ENCODE peak calls at places on chromosomes 11 and 22, in five cellular contexts. H, N, X, Q and J are unnamed samples.

GRCh38 chr11:111696556-111696955 is 69.6 kb downstream of the PPP2R1B start:
- DNase-seq in H (no peak), N (no peak), X (no peak), Q (no peak), J (no peak)

GRCh38 chr22:32528984-32529982 is 54.7 kb downstream of the FBXO7 start:
- DNase-seq in H (peak), N (peak), X (peak), Q (peak), J (peak)

GRCh38 chr11:66479741-66480115 is 506 bp upstream of the DPP3 start:
- DNase-seq in H (no peak), N (no peak), X (no peak), Q (no peak), J (no peak)

GRCh38 chr11:65918211-65919150 is at the start of gene C11orf68:
- DNase-seq in H (no peak), N (no peak), X (no peak), Q (no peak), J (no peak)

GRCh38 chr11:2586793-2587131 is 113.0 kb downstream of the KCNQ1OT1 start:
- DNase-seq in H (no peak), N (peak), X (no peak), Q (no peak), J (no peak)

GRCh38 chr11:35036642-35037041 is 102.3 kb upstream of the CD44 start:
- DNase-seq in H (no peak), N (no peak), X (no peak), Q (no peak), J (no peak)

GRCh38 chr11:112219476-112220232 is 6.6 kb upstream of the PTS start:
- DNase-seq in H (no peak), N (peak), X (peak), Q (peak), J (no peak)

GRCh38 chr11:78744202-78744601 is 169.5 kb upstream of the NARS2 start:
- DNase-seq in H (no peak), N (no peak), X (no peak), Q (no peak), J (no peak)

GRCh38 chr11:117554601-117555333 is 227.1 kb downstream of the CEP164 start:
- DNase-seq in H (no peak), N (no peak), X (no peak), Q (no peak), J (no peak)

GRCh38 chr22:37254206-37254866 is 10.3 kb upstream of the RAC2 start:
- DNase-seq in H (no peak), N (no peak), X (no peak), Q (no peak), J (no peak)

GRCh38 chr11:19573666-19574065 is 139.0 kb upstream of the NAV2 start:
- DNase-seq in H (no peak), N (no peak), X (no peak), Q (no peak), J (no peak)

GRCh38 chr11:22703040-22703439 is 36.6 kb downstream of the GAS2 start:
- DNase-seq in H (no peak), N (no peak), X (no peak), Q (no peak), J (no peak)

GRCh38 chr11:44016129-44016528 is 31.7 kb upstream of the ACCSL start:
- DNase-seq in H (peak), N (peak), X (no peak), Q (peak), J (no peak)

DNA sequence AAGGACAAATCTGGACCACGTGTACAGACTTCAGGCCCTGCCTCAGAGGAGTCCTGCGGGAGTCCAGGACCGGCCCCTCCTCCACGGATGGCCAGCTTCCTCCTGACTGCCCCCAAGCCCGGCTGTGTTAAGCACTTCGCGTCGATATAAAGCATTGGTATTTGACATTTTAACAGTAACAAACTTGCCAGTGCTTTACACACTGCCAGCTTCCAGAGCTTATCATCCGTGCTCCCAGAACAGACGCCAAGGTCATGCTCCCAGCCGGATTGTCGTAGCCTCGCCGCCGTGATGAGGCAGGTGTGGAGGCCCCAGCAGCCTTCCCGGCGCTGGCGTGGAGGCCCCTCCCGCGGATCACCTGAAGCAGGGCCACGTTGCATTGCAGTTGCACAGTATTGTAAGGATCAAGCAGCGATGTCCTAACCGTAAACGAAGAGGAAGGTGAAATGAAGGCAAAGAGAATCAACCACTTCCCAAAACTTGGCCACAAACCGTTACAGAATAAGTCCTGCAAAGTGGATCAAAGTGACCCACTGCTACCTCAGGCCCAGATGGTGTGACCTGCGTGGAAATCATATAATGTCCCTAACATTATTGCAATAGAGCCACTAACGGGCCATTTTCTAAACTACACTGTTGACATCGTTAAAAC is 51.7 kb downstream of the CERK start:
- DNase-seq in H (no peak), N (no peak), X (peak), Q (no peak), J (no peak)
- H3K27ac ChIP-seq in H (no peak), N (peak), X (peak), Q (peak), J (no peak)

GRCh38 chr11:93569496-93569895 is 26.3 kb upstream of the SMCO4 start:
- DNase-seq in H (no peak), N (no peak), X (no peak), Q (no peak), J (no peak)

GRCh38 chr11:93568726-93569125 is 25.5 kb upstream of the SMCO4 start:
- DNase-seq in H (no peak), N (no peak), X (no peak), Q (no peak), J (no peak)

GRCh38 chr11:93570759-93571413 is 27.7 kb upstream of the SMCO4 start:
- DNase-seq in H (peak), N (peak), X (no peak), Q (peak), J (no peak)

GRCh38 chr11:93564895-93565294 is 21.7 kb upstream of the SMCO4 start:
- DNase-seq in H (no peak), N (no peak), X (no peak), Q (no peak), J (no peak)

GRCh38 chr11:93567406-93567819 is 24.2 kb upstream of the SMCO4 start:
- DNase-seq in H (peak), N (peak), X (no peak), Q (peak), J (peak)
- H3K27ac ChIP-seq in H (peak), N (no peak), X (no peak), Q (peak), J (no peak)

DNA sequence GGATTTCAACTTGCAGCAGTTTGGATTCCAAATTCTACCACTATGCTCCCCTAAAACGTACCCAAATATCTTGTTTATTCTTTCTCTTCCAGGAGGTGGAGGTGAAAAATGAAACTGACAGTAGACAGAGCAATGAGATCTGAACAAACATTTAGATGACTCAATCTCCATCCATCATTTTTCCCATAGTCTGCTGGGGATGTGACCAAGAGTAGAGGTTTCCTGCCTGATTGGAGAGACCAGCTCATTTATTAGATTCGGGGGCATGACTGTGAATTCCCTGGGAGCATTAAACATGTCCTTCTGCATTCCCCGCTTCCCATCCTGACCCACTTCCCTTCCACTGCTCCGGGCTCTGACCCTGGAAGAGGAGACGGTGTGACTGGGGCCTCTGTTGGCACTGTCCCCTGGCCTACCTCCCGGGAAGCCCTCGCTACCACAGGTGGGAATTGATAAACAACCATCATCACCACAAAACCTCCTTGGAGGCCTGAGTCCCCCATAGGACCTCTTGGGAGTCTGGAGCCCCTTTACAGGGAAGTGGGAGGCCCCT is 20.3 kb downstream of the DKK3 start:
- DNase-seq in H (no peak), N (no peak), X (no peak), Q (no peak), J (no peak)
- H3K27ac ChIP-seq in H (no peak), N (no peak), X (no peak), Q (no peak), J (no peak)

GRCh38 chr11:27468643-27469332 is 3.8 kb downstream of the LGR4 start:
- DNase-seq in H (no peak), N (no peak), X (no peak), Q (no peak), J (no peak)

GRCh38 chr11:27467181-27467913 is 5.2 kb downstream of the LGR4 start:
- DNase-seq in H (no peak), N (no peak), X (no peak), Q (no peak), J (no peak)

GRCh38 chr11:27466363-27466762 is 6.2 kb downstream of the LGR4 start:
- DNase-seq in H (no peak), N (no peak), X (no peak), Q (no peak), J (no peak)

GRCh38 chr11:27469333-27469680 is 3.3 kb downstream of the LGR4 start:
- DNase-seq in H (no peak), N (no peak), X (no peak), Q (no peak), J (no peak)

GRCh38 chr11:27468209-27468608 is 4.4 kb downstream of the LGR4 start:
- DNase-seq in H (no peak), N (no peak), X (no peak), Q (no peak), J (no peak)
- H3K27ac ChIP-seq in H (no peak), N (no peak), X (no peak), Q (no peak), J (no peak)

GRCh38 chr22:19175026-19175601 is 3.4 kb downstream of the SLC25A1 start:
- DNase-seq in H (no peak), N (no peak), X (no peak), Q (no peak), J (no peak)

GRCh38 chr22:19175602-19176174 is 2.8 kb downstream of the SLC25A1 start:
- DNase-seq in H (no peak), N (no peak), X (no peak), Q (no peak), J (no peak)

GRCh38 chr22:19176175-19176630 is 2.3 kb downstream of the SLC25A1 start:
- DNase-seq in H (no peak), N (no peak), X (no peak), Q (no peak), J (no peak)

GRCh38 chr22:19173047-19174035 is 5.2 kb downstream of the SLC25A1 start:
- DNase-seq in H (no peak), N (no peak), X (no peak), Q (no peak), J (no peak)

DNA sequence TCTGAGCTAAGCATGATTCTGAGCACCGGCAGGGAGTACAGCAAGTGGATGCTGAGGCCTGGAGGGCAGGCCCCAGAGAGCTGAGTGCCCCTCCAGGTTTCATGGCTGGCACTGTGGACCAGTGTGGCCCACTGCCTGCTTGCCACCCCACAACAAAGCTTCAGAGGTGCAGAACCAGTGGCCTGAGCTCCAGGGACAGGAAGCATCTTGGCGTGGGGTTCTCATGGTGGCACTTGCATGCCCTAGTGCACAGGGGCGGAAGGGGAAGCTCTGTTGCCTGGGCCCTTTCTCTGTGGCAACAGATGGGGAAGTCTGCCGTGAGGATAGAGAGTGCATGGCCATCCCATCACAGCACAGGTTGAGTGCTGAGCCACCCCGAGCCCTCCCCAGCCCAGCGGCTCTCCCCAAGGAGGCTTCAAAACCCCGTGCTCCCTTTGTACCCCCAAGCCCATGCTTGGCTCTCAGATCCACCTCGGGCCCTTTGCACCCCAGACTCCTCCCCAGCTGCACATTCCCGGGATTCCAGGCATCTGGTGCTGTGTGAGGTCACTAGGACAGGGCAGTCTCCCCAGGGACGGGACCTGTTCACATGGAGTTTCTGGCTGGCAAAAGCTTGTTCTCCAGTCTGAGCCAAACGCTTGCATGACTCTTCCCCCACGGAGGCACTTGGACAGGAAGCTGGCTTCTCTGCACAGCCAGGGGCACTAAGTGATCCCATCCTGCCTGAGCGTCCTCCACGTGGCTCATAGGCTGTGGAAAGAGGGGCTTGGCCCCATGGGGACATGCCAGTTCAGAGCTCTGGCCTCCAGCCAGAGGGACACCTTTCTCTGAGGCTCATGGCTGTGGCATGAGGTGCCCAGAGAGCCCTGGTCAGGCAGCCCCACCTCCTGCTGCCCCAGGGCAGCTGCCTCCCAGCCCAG is 4.2 kb downstream of the SLC25A1 start:
- DNase-seq in H (peak), N (no peak), X (peak), Q (no peak), J (no peak)
- H3K27ac ChIP-seq in H (peak), N (no peak), X (peak), Q (peak), J (no peak)

GRCh38 chr11:70341881-70342429 is 56.4 kb upstream of the CTTN start:
- DNase-seq in H (no peak), N (no peak), X (no peak), Q (no peak), J (peak)
- H3K27ac ChIP-seq in H (no peak), N (no peak), X (no peak), Q (no peak), J (no peak)

DNA sequence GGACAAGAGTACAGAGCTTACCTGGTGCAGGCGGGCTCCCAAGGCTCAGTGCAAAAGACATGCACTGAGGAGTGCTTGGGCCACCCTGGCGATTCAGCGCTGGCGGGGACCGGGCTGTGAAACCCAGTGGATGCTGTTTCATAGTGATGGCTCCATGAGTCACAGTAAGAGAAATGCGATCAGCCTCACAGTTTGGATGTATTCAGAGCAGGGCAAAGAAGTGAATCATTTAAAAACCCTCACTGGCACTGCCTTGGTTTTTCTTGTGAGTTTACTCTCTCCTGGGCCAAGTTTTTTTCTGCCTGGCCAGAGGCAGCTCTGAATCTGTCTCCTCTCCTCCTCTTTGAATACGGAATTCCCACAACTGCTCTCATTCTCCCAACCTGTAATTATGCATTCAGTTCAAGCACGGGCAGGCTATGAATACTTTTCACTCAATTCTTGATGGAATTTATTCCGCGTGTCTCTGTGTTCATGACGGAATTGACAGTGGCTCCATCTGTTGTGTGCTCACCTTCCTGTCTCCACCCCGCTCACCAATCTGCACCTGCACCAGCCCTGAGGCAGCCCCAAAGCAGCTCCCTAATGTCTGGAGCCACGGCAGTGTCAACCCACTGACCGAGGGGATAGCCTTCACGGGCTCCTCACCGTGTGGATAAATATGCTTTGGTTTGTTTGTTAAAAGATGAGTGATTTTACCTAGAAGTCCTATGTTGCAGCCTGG is 14.9 kb downstream of the ADAMTS8 start:
- DNase-seq in H (no peak), N (no peak), X (no peak), Q (no peak), J (peak)
- H3K27ac ChIP-seq in H (no peak), N (no peak), X (no peak), Q (no peak), J (no peak)